ENCODE peak calls at places on chromosomes 12 and 14, in ten cellular contexts. G, O, R, C, T, Z, U, D, H and J are unnamed samples. For H3K4me1, the result is how much of the 10 kb centered on the place peaks cover.

GRCh38 chr12:97535582-97535981 is 73.0 kb downstream of the RMST start:
- DNase-seq in G (no peak), O (no peak), R (no peak), C (no peak), T (no peak), Z (no peak), U (no peak), D (no peak), H (no peak), J (no peak)

GRCh38 chr12:23335593-23335992 is 613.9 kb downstream of the SOX5 start:
- DNase-seq in G (no peak), O (no peak), R (no peak), C (no peak), T (no peak), Z (no peak), U (no peak), D (no peak), H (no peak), J (no peak)

GRCh38 chr14:102590667-102591099 is 1.8 kb upstream of the RCOR1 start:
- DNase-seq in G (no peak), O (no peak), R (peak), C (no peak), T (peak), Z (peak), U (peak), D (peak), H (no peak), J (peak)

GRCh38 chr14:28780843-28781503 is 14.4 kb downstream of the FOXG1 start:
- DNase-seq in G (no peak), O (no peak), R (no peak), C (no peak), T (no peak), Z (peak), U (no peak), D (no peak), H (no peak), J (no peak)

GRCh38 chr12:7907009-7907408 is 29.0 kb downstream of the SLC2A3 start:
- DNase-seq in G (no peak), O (no peak), R (peak), C (peak), T (peak), Z (peak), U (no peak), D (peak), H (no peak), J (no peak)

GRCh38 chr14:63421919-63422318 is 103.2 kb upstream of the GPHB5 start:
- DNase-seq in G (no peak), O (no peak), R (no peak), C (no peak), T (no peak), Z (no peak), U (no peak), D (no peak), H (no peak), J (no peak)

GRCh38 chr14:85058170-85058569 is 471.8 kb upstream of the FLRT2 start:
- DNase-seq in G (no peak), O (no peak), R (no peak), C (no peak), T (no peak), Z (no peak), U (no peak), D (no peak), H (no peak), J (no peak)

GRCh38 chr12:57549203-57549908 is 488 bp upstream of the KIF5A start:
- DNase-seq in G (no peak), O (no peak), R (no peak), C (no peak), T (no peak), Z (peak), U (no peak), D (no peak), H (no peak), J (no peak)

GRCh38 chr12:58425481-58426392 is 484.4 kb downstream of the ATP23 start:
- DNase-seq in G (peak), O (no peak), R (no peak), C (peak), T (no peak), Z (peak), U (no peak), D (no peak), H (peak), J (peak)

DNA sequence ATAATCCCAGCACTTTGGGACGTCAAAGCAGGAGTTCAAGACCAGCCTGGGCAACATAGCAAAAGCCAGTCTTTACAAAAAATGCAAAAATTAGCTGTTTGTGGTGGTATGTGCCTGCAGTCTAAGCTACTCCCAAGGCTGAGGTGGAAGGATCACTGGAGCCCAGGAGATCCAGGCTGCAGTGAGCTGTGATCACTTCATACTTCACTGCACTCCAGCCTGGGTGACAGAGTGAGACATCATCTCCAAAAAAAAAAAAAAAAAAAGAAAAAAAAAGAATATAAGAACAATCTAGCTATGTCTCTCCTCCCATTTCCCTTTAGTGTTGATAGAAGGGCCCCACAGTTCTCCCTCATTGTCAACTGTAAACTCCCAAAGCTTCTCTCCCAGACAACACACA is 3.5 kb upstream of the BCAT1 start:
- DNase-seq in G (no peak), O (no peak), R (no peak), C (no peak), T (no peak), Z (no peak), U (no peak), D (no peak), H (no peak), J (no peak)
- H3K4me1 ChIP-seq in G (under half), O (under half), R (under half), C (under half), T (under half), Z (under half), U (under half), D (under half), H (under half), J (under half)

DNA sequence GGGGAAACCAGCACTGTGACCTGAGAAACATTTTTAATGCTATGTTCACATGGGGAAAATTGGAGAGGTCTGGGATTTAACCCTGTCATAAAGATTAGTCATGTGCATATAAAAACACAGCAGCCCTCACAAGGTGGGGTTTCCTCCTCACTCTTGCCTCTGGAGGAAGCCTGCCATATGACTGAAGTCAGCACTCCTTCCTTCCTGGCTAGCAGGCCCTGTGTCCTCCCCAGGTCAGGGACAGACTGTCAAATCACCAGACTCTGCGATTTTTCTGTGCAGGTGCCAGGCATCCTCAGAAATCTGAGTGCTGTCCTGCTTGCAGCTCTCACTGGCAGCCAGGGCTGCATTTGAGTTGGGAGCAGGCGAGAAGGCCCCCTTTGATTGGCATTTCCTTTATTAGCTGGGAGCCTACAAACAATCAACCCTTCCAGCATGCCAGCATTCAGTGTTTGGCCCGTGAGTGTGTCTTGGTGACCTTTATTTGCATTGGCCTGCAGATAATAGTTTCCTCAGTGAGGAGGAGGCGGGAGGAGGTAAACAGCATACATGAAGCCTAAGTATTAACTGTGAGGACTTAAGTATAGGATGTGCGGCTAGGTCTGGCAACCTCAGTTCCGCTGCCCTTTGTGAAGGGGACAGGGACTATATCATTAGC is 183.8 kb upstream of the ARHGAP5 start:
- DNase-seq in G (no peak), O (no peak), R (no peak), C (peak), T (no peak), Z (peak), U (no peak), D (no peak), H (no peak), J (no peak)
- H3K4me3 ChIP-seq in G (no peak), O (no peak), R (no peak), C (no peak), T (no peak), Z (no peak), U (no peak), D (no peak), H (no peak), J (no peak)

GRCh38 chr12:66497000-66497897 is 181.6 kb downstream of the GRIP1 start:
- DNase-seq in G (no peak), O (no peak), R (no peak), C (peak), T (no peak), Z (peak), U (no peak), D (no peak), H (no peak), J (no peak)
- H3K4me1 ChIP-seq in G (under half), O (under half), R (under half), C (under half), T (under half), Z (half or more), U (under half), D (under half), H (under half), J (under half)

DNA sequence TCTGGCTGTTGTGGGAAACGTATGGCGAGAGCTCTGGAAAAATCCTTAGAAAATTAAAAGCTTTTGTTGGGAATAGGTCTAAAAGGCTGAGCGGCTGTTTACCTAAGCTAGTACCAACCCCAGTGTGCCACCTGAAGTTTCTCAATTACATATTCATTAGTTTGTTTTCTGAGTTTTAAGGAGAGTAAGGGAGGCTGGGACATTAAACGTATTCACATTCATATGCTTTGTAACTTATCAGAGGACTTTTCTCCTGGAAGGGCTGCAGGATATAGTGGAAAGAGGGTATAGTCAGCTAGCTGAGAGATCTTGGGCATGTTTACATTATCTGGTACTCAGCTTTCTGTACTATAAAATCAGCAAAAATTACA is 1.5 kb upstream of the PAWR start:
- DNase-seq in G (no peak), O (no peak), R (no peak), C (no peak), T (no peak), Z (no peak), U (no peak), D (no peak), H (no peak), J (no peak)
- H3K4me3 ChIP-seq in G (peak), O (no peak), R (no peak), C (peak), T (peak), Z (peak), U (peak), D (no peak), H (peak), J (no peak)

DNA sequence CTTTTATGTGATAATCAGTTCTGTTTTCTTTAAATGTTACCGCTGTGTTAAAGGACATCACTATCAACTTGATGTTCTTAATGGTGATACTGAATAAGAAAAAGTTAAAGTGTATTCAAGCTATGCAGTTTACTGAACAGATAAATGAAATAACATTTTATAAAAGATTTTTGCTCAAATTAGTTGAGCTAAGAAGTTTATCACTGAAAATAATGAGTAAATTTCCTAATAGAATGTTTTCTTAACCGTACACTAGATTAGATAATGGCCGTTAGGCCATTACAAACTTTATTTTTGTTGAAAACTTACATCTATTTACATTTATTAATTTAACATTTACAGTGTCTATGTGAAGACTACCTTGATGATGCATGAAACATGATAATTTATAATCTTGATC is 25.0 kb downstream of the ATF7IP start:
- DNase-seq in G (no peak), O (no peak), R (no peak), C (no peak), T (no peak), Z (no peak), U (no peak), D (no peak), H (no peak), J (no peak)
- H3K4me1 ChIP-seq in G (under half), O (under half), R (under half), C (under half), T (under half), Z (half or more), U (under half), D (under half), H (under half), J (under half)